ENCODE peak calls at places on chromosomes 12 and 14, in nine cellular contexts. K is ovary, N is uterus, U is IMR-90, O is transverse colon, L is right lobe of liver, R is spleen, G is Peyer's patch, M is sigmoid colon. D is an unnamed sample.
A peak's percentile ranks its signal among the peaks of the same experiment; 100 is the strongest.

GRCh38 chr12:92784795-92785562 is 82.2 kb downstream of the PLEKHG7 start:
- DNase-seq in N (no peak), U (peak; percentile 79), K (no peak), G (no peak), O (no peak), L (no peak), M (no peak), R (no peak), D (peak; percentile 75)

GRCh38 chr12:121804417-121805111 is 755 bp downstream of the SETD1B start:
- DNase-seq in G (peak; percentile 82), K (peak; percentile 66), M (peak; percentile 74), O (no peak), U (no peak), R (peak; percentile 91), L (peak; percentile 72), N (peak; percentile 41), D (peak; percentile 70)

GRCh38 chr14:32682219-32682618 is 256.5 kb upstream of the NPAS3 start:
- DNase-seq in U (no peak), G (no peak), L (no peak), O (no peak), N (peak; percentile 16), R (no peak), M (no peak), K (no peak), D (no peak)

GRCh38 chr14:80955434-80955939 is at the start of gene TSHR:
- DNase-seq in M (no peak), N (peak; percentile 18), O (no peak), G (no peak), K (peak; percentile 12), U (no peak), R (no peak), L (no peak), D (peak; percentile 26)

GRCh38 chr12:48985475-48985897 is 7.4 kb downstream of the WNT1 start:
- DNase-seq in K (no peak), U (no peak), G (no peak), R (no peak), O (peak; percentile 54), M (no peak), L (no peak), N (no peak), D (no peak)

GRCh38 chr12:99619389-99620158 is 28.0 kb upstream of the GARIN6 start:
- DNase-seq in R (no peak), N (no peak), L (peak; percentile 49), K (no peak), U (peak; percentile 4), O (no peak), G (no peak), M (no peak), D (peak; percentile 47)

GRCh38 chr12:103858953-103859601 is 18.0 kb upstream of the NT5DC3 start:
- DNase-seq in N (peak; percentile 84), M (peak; percentile 98), O (peak; percentile 81), R (no peak), K (no peak), L (no peak), G (peak; percentile 81), U (peak; percentile 98), D (peak; percentile 26)

GRCh38 chr14:105939810-105940508 is 413.6 kb downstream of the TMEM121 start:
- DNase-seq in L (no peak), O (no peak), K (no peak), N (no peak), M (peak; percentile 62), R (peak; percentile 51), G (peak; percentile 46), U (no peak), D (no peak)

GRCh38 chr12:125218952-125219351 is 153.7 kb downstream of the AACS start:
- DNase-seq in L (no peak), M (no peak), N (no peak), U (no peak), K (no peak), O (no peak), G (no peak), R (no peak), D (no peak)

GRCh38 chr12:48000878-48001321 is 3.4 kb downstream of the COL2A1 start:
- DNase-seq in M (peak; percentile 59), K (no peak), U (peak; percentile 47), R (peak; percentile 56), N (no peak), O (no peak), L (no peak), G (peak; percentile 44), D (no peak)

GRCh38 chr12:2233034-2233433 is 180.2 kb downstream of the CACNA1C start:
- DNase-seq in M (no peak), L (no peak), R (no peak), N (no peak), O (no peak), G (no peak), U (peak; percentile 66), K (no peak), D (no peak)

GRCh38 chr14:76098916-76099675 is 52.6 kb upstream of the GPATCH2L start:
- DNase-seq in K (no peak), M (no peak), L (no peak), G (no peak), O (no peak), R (no peak), N (no peak), U (no peak), D (no peak)

GRCh38 chr12:96354844-96355534 is 45.2 kb downstream of the CDK17 start:
- DNase-seq in N (no peak), M (no peak), R (no peak), K (no peak), G (no peak), L (no peak), O (no peak), U (no peak), D (no peak)

GRCh38 chr12:96361074-96361473 is 39.2 kb downstream of the CDK17 start:
- DNase-seq in O (no peak), R (no peak), M (no peak), K (no peak), U (no peak), N (no peak), G (no peak), L (no peak), D (no peak)

GRCh38 chr12:96356831-96357230 is 43.4 kb downstream of the CDK17 start:
- DNase-seq in N (no peak), K (no peak), M (no peak), R (no peak), O (no peak), L (no peak), G (no peak), U (no peak), D (no peak)

GRCh38 chr12:96360550-96360949 is 39.7 kb downstream of the CDK17 start:
- DNase-seq in L (no peak), R (no peak), O (no peak), G (no peak), K (no peak), U (no peak), M (no peak), N (no peak), D (no peak)

GRCh38 chr12:96359328-96359727 is 40.9 kb downstream of the CDK17 start:
- DNase-seq in N (no peak), K (no peak), O (no peak), M (no peak), L (no peak), R (no peak), U (no peak), G (no peak), D (peak; percentile 48)
- TF ChIP-seq POLR2A in N (no peak), K (no peak), O (no peak), M (no peak), L (no peak), R (no peak), U (no peak), G (no peak), D (no peak)

GRCh38 chr14:77760381-77761204 is at the start of gene SNW1:
- DNase-seq in N (peak; percentile 89), U (peak; percentile 95), K (peak; percentile 89), L (peak; percentile 95), O (peak; percentile 93), M (peak; percentile 97), R (peak; percentile 97), G (peak; percentile 97), D (peak; percentile 89)
- TF ChIP-seq POLR2A in N (peak; percentile 70), U (peak; percentile 92), K (peak; percentile 77), L (peak; percentile 72), O (peak; percentile 85), M (peak; percentile 72), R (no peak), G (peak; percentile 45), D (peak; percentile 96)

DNA sequence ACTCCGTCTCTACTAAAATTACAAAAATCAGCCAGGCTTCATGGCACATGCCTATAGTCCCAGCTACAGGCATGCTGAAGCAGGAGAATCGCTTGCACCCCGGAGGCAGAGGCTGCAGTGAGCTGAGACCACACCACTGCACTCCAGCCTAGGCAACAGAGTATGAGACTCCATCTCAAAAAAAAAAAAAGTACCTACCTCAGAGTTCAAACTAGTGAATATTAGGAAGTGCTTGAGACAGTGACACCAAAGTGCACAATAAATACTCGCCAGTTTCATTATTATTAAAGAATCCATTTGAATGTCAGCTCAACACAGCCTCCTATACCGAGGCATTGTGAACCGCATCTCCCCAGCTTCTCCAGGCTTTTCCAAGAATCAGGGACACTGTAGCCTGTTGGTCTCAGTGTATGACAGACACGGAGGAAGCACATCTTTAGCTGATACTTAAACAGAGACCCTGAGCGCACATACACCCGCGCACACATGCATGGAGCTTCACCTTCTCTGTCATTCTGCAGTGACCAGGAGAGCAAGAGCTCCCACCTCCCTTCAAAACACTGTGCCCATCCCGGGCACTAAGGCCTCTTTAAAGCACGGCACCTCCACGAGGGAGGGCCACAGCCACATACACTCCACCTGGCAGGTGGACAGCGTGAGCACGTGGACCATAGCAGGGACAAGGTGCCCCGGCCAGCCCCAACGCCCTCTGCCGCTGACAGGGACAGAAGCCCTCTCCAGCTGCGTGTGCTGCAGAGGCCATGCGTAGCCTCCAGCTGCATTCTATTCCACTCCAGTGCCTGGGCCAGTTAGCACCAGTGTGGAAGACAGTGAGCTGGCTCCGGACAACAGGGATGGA is 5.2 kb downstream of the GAPDH start:
- DNase-seq in L (no peak), G (peak; percentile 53), K (no peak), U (peak; percentile 38), O (no peak), N (no peak), M (peak; percentile 68), R (no peak), D (no peak)
- TF ChIP-seq POLR2A in L (no peak), G (no peak), K (no peak), U (peak; percentile 14), O (no peak), N (no peak), M (no peak), R (no peak), D (no peak)

DNA sequence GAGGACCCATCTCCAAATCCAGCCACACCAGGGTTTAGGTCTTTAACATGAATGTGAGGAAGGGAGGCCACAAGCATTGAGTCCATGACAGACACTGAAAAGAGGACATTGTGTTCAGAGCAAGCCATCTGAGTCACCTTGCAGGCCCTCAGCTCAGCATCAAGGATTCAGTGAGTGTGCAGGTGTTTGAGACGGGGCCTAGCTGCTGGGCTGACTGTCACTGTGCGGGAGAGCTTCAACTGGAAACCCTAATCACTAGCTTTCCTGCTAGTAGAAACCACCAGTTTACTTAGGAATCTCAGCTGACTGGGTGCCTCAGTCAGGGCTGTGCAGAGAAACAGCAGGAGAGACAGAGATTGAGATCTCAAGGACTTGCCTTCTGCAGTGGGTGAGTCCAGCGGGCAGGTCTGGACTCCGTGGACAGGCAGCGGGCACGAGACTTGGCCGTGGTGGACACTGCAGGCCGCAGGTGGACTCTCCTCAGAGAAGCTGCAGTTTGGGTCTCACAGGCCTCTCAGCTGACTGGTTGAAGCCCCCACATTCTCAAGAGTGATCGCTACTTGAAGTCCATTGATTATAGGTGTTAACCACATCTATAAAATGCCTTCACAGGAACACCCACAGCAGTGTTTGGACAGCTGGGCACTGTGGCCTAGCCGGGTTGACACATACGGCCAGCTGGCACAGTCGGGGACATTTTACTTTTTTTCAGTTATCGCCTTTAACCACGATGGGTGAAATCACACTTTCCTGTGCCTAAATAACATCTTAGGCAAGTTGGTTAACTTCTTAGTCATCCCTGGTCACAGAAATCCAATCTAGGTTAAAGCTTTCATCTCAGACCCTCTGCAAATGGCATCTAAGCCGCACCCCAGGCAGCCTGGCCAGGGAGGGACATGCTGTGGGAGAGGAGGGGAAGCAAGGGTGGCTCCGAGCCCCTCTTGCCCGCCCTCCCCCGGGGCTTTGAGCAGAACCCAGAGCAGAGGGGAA is 85.9 kb upstream of the DYNC1H1 start:
- DNase-seq in L (no peak), U (no peak), O (peak; percentile 39), R (peak; percentile 70), G (no peak), N (no peak), K (no peak), M (peak; percentile 62), D (no peak)
- TF ChIP-seq POLR2A in L (no peak), U (no peak), O (no peak), R (no peak), G (no peak), N (no peak), K (no peak), M (no peak), D (no peak)